ENCODE peak calls at places on chromosome 7, in five cellular contexts. V is breast epithelium; L is psoas muscle; C is testis; Z is CD8-positive, alpha-beta T cell. Y is an unnamed sample. For H3K36me3, the result is how much of the 10 kb centered on the place peaks cover.

GRCh38 chr7:20365486-20365885 is 34.8 kb downstream of the ITGB8 start:
- DNase-seq in V (no peak), L (no peak), C (no peak), Z (no peak), Y (no peak)

GRCh38 chr7:107464666-107465065 is 5.2 kb upstream of the GPR22 start:
- DNase-seq in V (no peak), L (no peak), C (no peak), Z (no peak), Y (no peak)

GRCh38 chr7:11896663-11897062 is 64.7 kb upstream of the THSD7A start:
- DNase-seq in V (no peak), L (no peak), C (no peak), Z (no peak), Y (no peak)

GRCh38 chr7:69412331-69413146 is 185.7 kb upstream of the AUTS2 start:
- DNase-seq in V (peak), L (peak), C (peak), Z (no peak), Y (peak)

GRCh38 chr7:29109815-29110385 is 36.4 kb downstream of the CPVL start:
- DNase-seq in V (no peak), L (no peak), C (no peak), Z (no peak), Y (no peak)

GRCh38 chr7:25619963-25620799 is 391.9 kb upstream of the NPVF start:
- DNase-seq in V (no peak), L (peak), C (peak), Z (peak), Y (peak)

GRCh38 chr7:146575903-146576302 is 459.3 kb downstream of the CNTNAP2 start:
- DNase-seq in V (no peak), L (no peak), C (no peak), Z (no peak), Y (no peak)

GRCh38 chr7:101173752-101174244 is 6.3 kb downstream of the NAT16 start:
- DNase-seq in V (no peak), L (no peak), C (peak), Z (peak), Y (no peak)

GRCh38 chr7:19024261-19024660 is 93.2 kb downstream of the TWIST1 start:
- DNase-seq in V (no peak), L (no peak), C (no peak), Z (no peak), Y (no peak)

GRCh38 chr7:1707756-1708611 is 37.9 kb downstream of the ELFN1 start:
- DNase-seq in V (peak), L (no peak), C (no peak), Z (no peak), Y (no peak)

GRCh38 chr7:113140956-113141355 is 22.6 kb upstream of the SMIM30 start:
- DNase-seq in V (no peak), L (no peak), C (no peak), Z (no peak), Y (no peak)
- H3K36me3 ChIP-seq in V (under half), L (under half), C (under half), Z (under half), Y (under half)

DNA sequence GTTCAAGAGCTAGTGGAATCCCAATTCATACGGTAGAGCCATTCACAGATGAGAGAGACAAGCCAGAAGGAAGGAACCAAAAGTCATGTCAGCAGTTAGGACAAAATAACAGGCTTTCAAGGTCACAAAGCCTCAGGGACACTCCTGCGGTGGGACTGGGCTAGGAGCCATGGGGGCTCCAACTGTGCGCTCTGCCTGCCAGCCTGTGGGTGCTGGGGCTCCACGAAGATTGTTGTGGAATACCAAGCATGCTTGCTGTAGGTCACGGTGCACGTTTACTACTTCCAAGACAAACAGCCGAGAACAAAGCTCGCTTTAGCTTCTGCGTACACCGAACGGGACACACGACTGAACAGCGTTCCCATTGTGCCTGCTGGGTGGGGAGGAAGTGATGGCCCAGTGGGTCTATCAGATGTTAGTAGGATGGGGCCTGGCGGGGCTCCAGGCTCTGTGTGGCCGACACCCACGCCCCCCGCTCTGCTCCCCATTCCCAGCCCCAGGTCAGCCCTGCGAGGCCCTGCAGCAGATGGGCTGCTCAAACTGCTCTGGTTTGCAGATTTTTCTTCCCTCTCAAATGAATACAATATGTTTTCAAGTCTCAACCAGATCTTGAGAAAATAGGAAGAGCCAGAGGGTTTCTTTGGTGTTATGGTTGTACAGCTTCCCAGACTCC is 158.9 kb downstream of the EGFR start:
- DNase-seq in V (no peak), L (no peak), C (peak), Z (peak), Y (peak)
- H3K36me3 ChIP-seq in V (under half), L (under half), C (under half), Z (under half), Y (under half)

GRCh38 chr7:22138886-22139285 is 193.2 kb upstream of the CDCA7L start:
- DNase-seq in V (no peak), L (no peak), C (no peak), Z (no peak), Y (no peak)

GRCh38 chr7:22138106-22138505 is 192.4 kb upstream of the CDCA7L start:
- DNase-seq in V (no peak), L (no peak), C (no peak), Z (no peak), Y (no peak)

GRCh38 chr7:22140597-22140996 is 194.9 kb upstream of the CDCA7L start:
- DNase-seq in V (no peak), L (no peak), C (no peak), Z (no peak), Y (no peak)

GRCh38 chr7:22137466-22137865 is 191.8 kb upstream of the CDCA7L start:
- DNase-seq in V (no peak), L (no peak), C (no peak), Z (no peak), Y (no peak)

DNA sequence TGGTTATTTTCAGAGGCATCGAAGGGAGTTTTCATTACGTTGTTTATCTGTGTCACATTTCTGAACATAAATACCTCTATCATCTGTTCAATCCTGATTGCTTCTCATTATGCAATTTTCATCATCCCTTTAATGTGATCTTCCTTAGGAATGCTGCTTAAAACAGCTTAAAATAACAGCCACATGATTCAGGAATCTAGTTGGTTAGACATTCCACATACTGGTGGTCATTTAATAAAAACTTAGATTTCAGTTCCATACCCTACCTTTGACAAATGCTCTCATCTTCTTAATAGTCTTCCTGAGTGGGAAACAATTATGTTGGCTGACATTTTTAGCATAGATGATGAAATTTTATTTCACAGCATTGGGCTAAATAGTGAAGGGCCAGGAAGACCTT is 191.3 kb upstream of the CDCA7L start:
- DNase-seq in V (no peak), L (no peak), C (no peak), Z (no peak), Y (no peak)
- H3K36me3 ChIP-seq in V (under half), L (under half), C (under half), Z (under half), Y (under half)

DNA sequence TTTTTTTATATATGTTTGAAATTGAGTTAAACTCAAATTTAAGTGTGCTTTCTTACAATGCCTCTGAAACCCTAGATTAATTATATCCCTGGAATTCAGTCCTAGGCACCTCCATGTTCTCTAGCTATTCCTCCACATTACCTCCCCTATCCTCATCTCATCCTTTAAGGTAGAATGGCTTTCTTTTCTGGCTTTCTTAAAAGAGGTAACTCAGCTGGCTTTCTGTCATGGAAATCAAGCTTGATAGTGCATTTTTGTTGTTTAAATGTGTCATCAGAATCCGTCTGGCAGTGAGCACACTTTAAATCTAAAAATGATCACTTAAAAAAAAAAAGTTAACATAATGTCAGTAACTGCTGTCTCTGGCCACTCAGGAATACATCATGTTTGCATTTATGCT is 42.2 kb downstream of the AHR start:
- DNase-seq in V (no peak), L (no peak), C (no peak), Z (no peak), Y (no peak)
- H3K36me3 ChIP-seq in V (under half), L (under half), C (under half), Z (under half), Y (half or more)

DNA sequence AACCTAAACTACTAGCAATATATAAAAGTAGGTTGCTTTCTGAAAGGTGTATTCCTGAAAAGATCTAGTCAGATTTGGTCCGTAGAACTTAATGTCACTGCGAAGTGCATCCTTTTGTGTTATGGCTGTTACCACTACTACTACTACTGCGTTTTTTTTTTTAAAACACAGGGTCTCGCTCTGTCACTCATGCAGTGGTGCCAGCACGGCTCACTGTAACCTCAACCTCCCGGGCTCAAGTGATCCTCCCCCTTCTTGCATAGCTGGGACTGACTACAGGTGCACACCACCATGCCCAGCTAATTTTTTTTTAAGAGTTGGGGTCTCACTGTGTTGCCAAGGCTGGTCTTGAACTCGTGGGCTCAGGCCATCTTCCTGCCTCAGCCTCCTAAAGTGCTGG is 14.5 kb downstream of the WIPI2 start:
- DNase-seq in V (no peak), L (no peak), C (no peak), Z (no peak), Y (no peak)
- H3K36me3 ChIP-seq in V (under half), L (under half), C (under half), Z (under half), Y (half or more)

GRCh38 chr7:127807340-127807739 is 155.3 kb downstream of the SND1 start:
- DNase-seq in V (no peak), L (no peak), C (no peak), Z (no peak), Y (no peak)
- H3K36me3 ChIP-seq in V (under half), L (under half), C (under half), Z (under half), Y (under half)

DNA sequence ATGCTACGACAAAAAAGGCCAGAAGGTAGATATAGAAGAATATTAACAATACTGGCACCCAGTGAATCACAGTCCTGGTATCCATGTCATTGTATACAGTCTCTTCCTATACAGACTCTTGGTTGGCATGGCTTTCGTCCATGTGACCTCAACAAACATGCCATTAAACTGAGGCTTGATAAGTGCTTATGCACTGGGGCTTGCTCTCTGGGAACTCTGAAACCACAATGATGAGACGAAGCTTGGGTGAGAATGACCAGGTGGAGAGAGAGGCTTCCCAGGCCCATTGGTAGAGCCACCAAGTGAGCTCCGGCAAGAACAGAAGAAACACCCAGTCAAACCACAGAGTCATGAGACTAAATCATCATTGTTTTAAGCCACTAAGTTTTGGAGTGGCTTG is 33.2 kb downstream of the PNPLA8 start:
- DNase-seq in V (no peak), L (no peak), C (no peak), Z (no peak), Y (no peak)
- H3K36me3 ChIP-seq in V (under half), L (under half), C (under half), Z (under half), Y (under half)

DNA sequence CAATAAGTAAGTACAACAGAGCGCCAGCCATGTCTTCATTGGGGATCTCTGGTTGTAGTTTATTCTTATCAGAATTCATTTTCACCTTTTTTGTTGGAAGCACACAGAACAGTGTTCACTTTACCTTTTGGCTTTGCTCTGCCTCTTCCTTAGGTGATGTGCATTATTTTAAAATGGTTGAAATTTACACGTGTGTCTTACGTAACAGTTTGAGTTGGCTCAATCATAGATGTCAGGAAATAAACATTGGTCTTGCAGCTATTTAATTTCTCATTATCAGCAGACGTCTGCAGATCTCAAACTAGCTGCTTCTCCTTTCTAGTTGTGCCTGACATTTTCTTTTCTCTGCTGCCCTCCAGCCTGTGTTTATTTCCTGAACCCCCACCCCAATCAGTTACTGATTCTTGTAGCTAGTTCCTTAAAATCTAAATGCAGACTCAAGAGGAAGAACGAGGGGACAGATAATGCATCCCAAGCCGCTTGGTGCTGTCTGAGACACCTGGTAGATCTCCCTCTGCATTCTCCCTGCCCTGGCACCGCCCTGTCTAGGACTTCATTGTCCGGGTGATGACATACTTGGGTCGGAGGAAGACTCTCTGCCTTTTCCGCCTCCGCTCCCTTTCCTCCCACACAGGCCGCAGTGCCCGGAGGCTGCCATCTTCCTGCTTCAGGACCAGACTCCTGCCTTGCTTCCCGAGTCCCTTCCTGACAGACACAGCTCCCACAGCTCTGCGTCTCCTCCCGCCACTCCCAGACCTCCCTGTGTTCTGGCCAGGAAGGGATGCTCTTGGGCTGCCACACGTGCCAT is 108.2 kb downstream of the ANKRD61 start:
- DNase-seq in V (no peak), L (no peak), C (no peak), Z (no peak), Y (no peak)
- H3K36me3 ChIP-seq in V (under half), L (under half), C (under half), Z (under half), Y (half or more)

GRCh38 chr7:38760226-38760625 is 129.1 kb upstream of the AMPH start:
- DNase-seq in V (no peak), L (no peak), C (no peak), Z (no peak), Y (no peak)
- H3K36me3 ChIP-seq in V (under half), L (under half), C (under half), Z (under half), Y (under half)

DNA sequence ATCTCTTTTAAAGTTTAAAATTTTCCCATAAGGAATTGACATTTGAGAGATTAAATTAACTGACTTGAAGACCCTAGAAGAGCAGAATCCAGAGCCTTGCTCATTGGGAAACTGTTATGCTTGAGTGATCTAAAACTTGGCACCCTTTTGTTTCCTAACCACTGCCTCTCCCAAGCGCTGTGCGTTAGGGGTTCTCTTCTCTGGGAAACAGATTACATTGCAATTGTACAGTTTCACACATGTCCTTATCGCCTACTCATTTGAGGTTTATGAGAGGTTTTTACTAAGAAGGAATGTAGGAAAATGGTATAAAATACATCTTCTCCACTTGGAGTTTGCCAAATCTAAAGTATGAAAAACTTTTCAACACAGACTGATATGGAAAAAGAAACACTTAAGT is 126.8 kb upstream of the AMPH start:
- DNase-seq in V (no peak), L (no peak), C (no peak), Z (no peak), Y (no peak)
- H3K36me3 ChIP-seq in V (under half), L (under half), C (under half), Z (under half), Y (under half)